ENCODE peak calls at places on chromosomes 1 and 21, in four cellular contexts. F is transverse colon, K is sigmoid colon, U is H1. W is an unnamed sample.

GRCh38 chr1:25004355-25004754 is 74.3 kb upstream of the RUNX3 start:
- DNase-seq in F (no peak), K (no peak), U (no peak), W (no peak)

GRCh38 chr1:203216274-203217138 is 13.0 kb downstream of the CHIT1 start:
- DNase-seq in F (peak; percentile 42), K (no peak), U (peak; percentile 71), W (peak; percentile 50)

GRCh38 chr1:29811727-29812396 is 575.5 kb downstream of the PTPRU start:
- DNase-seq in F (no peak), K (no peak), U (no peak), W (no peak)

GRCh38 chr21:31008355-31008754 is 29.9 kb downstream of the KRTAP19-8 start:
- DNase-seq in F (no peak), K (no peak), U (no peak), W (no peak)

GRCh38 chr1:152225678-152226077 is 1.7 kb upstream of the HRNR start:
- DNase-seq in F (no peak), K (no peak), U (no peak), W (no peak)

GRCh38 chr21:26846036-26846931 is 1.1 kb upstream of the ADAMTS1 start:
- DNase-seq in F (peak; percentile 63), K (peak; percentile 94), U (no peak), W (peak; percentile 92)

GRCh38 chr21:43864313-43864805 is 664 bp upstream of the AGPAT3 start:
- DNase-seq in F (peak; percentile 76), K (peak; percentile 70), U (no peak), W (peak; percentile 42)

GRCh38 chr1:5856246-5856815 is 135.9 kb downstream of the NPHP4 start:
- DNase-seq in F (no peak), K (no peak), U (no peak), W (no peak)

GRCh38 chr1:152697701-152698600 is at the start of gene LCE2A:
- DNase-seq in F (no peak), K (no peak), U (no peak), W (no peak)

GRCh38 chr1:169305948-169306347 is 61.6 kb downstream of the NME7 start:
- DNase-seq in F (no peak), K (no peak), U (no peak), W (no peak)

GRCh38 chr1:169307176-169307575 is 60.4 kb downstream of the NME7 start:
- DNase-seq in F (no peak), K (no peak), U (no peak), W (no peak)

GRCh38 chr1:169312084-169312954 is 55.3 kb downstream of the NME7 start:
- DNase-seq in F (no peak), K (no peak), U (no peak), W (no peak)

GRCh38 chr1:169308313-169309039 is 59.1 kb downstream of the NME7 start:
- DNase-seq in F (no peak), K (no peak), U (no peak), W (no peak)

GRCh38 chr1:169309178-169310166 is 58.1 kb downstream of the NME7 start:
- DNase-seq in F (no peak), K (no peak), U (no peak), W (no peak)
- TF ChIP-seq EP300 in F (no peak), K (no peak), U (no peak), W (no peak)

GRCh38 chr1:107292012-107292411 is 151.2 kb downstream of the NTNG1 start:
- DNase-seq in F (no peak), K (no peak), U (no peak), W (no peak)

DNA sequence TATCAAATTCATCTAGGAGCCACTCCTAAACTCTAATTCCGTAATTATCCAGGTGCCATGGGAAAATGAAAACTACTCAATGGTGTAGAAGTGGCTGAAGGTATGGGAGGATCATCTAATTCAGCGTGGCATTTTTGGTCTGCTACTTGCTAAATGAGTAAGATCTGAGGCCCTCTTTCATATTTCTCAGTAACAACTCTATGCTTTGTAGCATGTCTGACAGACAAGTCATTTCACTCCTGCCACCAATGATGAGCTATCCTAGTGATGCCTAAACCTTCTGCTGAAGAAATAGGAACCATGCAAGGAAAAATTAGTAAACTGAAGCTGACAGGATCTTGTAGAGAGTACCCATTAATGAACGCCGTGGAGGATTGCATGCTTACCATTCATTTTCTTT is 145.3 kb downstream of the NTNG1 start:
- DNase-seq in F (no peak), K (no peak), U (no peak), W (no peak)
- TF ChIP-seq EP300 in F (no peak), K (no peak), U (no peak), W (no peak)

GRCh38 chr1:46340404-46341221 is at the start of gene NSUN4:
- DNase-seq in F (peak; percentile 93), K (peak; percentile 98), U (peak; percentile 66), W (peak; percentile 92)
- TF ChIP-seq EP300 in F (peak; percentile 97), K (peak; percentile 99), U (peak; percentile 48), W (peak; percentile 87)

GRCh38 chr1:194813109-194813508 is 1626.7 kb upstream of the B3GALT2 start:
- DNase-seq in F (no peak), K (no peak), U (no peak), W (no peak)
- TF ChIP-seq EP300 in F (no peak), K (no peak), U (no peak), W (no peak)

GRCh38 chr21:25421327-25422028 is 185.8 kb downstream of the MRPL39 start:
- DNase-seq in F (peak; percentile 36), K (no peak), U (peak; percentile 15), W (no peak)
- TF ChIP-seq EP300 in F (no peak), K (no peak), U (no peak), W (no peak)

W was measured in ovary.